ENCODE peak calls at places on chromosomes 3 and 15, in eight cellular contexts. O is heart right ventricle, V is heart left ventricle, T is breast epithelium, R is WERI-Rb-1, H is SJSA1, B is testis, D is cardiac muscle cell. P is an unnamed sample. For H3K36me3, the result is how much of the 10 kb centered on the place peaks cover.

GRCh38 chr3:23743141-23743784 is 62.5 kb upstream of the UBE2E1 start:
- DNase-seq in B (no peak), D (peak), T (no peak), V (no peak), H (no peak), O (no peak), R (no peak), P (no peak)

GRCh38 chr3:129616713-129617112 is 10.2 kb upstream of the PLXND1 start:
- DNase-seq in D (no peak), T (no peak), H (no peak), B (no peak), R (no peak), O (peak), V (peak), P (no peak)

GRCh38 chr15:79185199-79185598 is 94.6 kb upstream of the RASGRF1 start:
- DNase-seq in V (no peak), B (peak), T (no peak), R (peak), D (no peak), O (no peak), H (no peak), P (no peak)

GRCh38 chr3:139020868-139021234 is at the start of gene PRR23B:
- DNase-seq in V (no peak), B (peak), R (no peak), T (no peak), D (no peak), H (peak), O (no peak), P (no peak)

GRCh38 chr3:193732391-193732790 is 139.4 kb downstream of the OPA1 start:
- DNase-seq in D (no peak), O (no peak), B (no peak), H (peak), T (no peak), V (no peak), R (no peak), P (no peak)

GRCh38 chr3:192372627-192373026 is 354.7 kb downstream of the FGF12 start:
- DNase-seq in H (no peak), O (no peak), V (no peak), D (no peak), B (no peak), R (peak), T (no peak), P (no peak)

GRCh38 chr3:140500473-140500872 is 177.4 kb upstream of the TRIM42 start:
- DNase-seq in D (no peak), T (no peak), O (no peak), V (no peak), H (no peak), B (no peak), R (no peak), P (no peak)

GRCh38 chr3:169285057-169285990 is 378.2 kb downstream of the MECOM start:
- DNase-seq in V (no peak), O (no peak), B (no peak), T (no peak), D (peak), H (no peak), R (no peak), P (no peak)

GRCh38 chr3:159339131-159339530 is 537.3 kb downstream of the MFSD1 start:
- DNase-seq in V (no peak), O (no peak), R (no peak), H (no peak), D (no peak), T (no peak), B (no peak), P (no peak)

GRCh38 chr15:50764331-50765201 is 940 bp downstream of the SPPL2A start:
- DNase-seq in O (no peak), H (no peak), B (no peak), R (no peak), V (no peak), T (no peak), D (no peak), P (no peak)

GRCh38 chr3:167936010-167936409 is 159.7 kb downstream of the GOLIM4 start:
- DNase-seq in O (peak), D (no peak), T (no peak), R (no peak), B (no peak), H (no peak), V (peak), P (no peak)

GRCh38 chr15:91132079-91132478 is 32.0 kb downstream of the SV2B start:
- DNase-seq in V (no peak), O (no peak), H (no peak), B (no peak), T (no peak), D (no peak), R (no peak), P (no peak)
- H3K4me3 ChIP-seq in V (no peak), O (no peak), H (peak), B (no peak), T (no peak), D (no peak), R (no peak), P (no peak)

DNA sequence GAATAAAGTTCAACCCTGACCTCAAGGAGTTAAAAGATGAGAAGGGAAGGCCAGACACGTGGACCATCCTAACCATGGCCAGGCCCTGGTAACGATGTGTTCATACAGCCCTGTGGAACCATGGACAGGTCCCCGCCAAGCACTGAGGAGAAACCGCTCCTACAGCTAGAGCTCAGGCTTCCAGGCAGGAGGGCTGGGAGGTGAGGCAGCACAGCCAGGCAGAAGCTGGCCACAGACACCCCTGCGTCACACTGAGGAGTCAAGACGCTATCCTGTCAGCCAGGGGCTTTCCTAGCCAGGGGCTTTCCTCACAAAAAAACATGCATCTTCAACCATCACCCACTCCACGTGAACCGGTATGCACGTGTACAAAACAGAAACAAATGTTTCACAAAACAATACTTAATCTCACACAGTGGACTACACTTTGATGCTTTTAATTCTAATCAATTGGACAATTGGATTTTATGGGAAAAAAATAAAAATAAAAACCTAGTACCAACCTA is 73.2 kb downstream of the TBC1D2B start:
- DNase-seq in R (no peak), D (peak), V (no peak), O (no peak), T (no peak), H (no peak), B (no peak), P (no peak)
- H3K36me3 ChIP-seq in R (under half), D (under half), V (under half), O (under half), T (under half), H (half or more), B (under half), P (half or more)

GRCh38 chr3:114803042-114803695 is 343.9 kb downstream of the ZBTB20 start:
- DNase-seq in R (no peak), T (no peak), V (no peak), D (no peak), O (no peak), H (no peak), B (no peak), P (no peak)
- H3K4me3 ChIP-seq in R (no peak), T (no peak), V (no peak), D (no peak), O (no peak), H (no peak), B (no peak), P (no peak)

DNA sequence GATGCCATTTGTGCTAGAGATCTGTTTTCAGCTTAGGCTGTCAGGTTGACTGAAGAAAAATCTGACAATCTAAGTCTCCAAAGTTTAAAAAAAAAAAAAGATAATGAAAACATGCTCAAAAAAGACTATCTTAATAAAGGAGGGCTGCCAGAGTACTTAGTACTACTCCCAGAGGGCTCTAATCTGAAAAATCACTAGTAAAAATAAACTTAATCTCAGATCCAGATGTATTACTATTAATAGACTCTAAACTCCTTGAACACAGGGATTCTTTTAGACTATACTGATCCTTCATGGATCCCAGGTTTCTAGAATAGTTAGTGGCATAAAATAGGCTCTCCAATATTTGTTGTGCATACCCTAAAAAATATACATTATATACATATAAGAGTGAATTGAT is 34.0 kb downstream of the TOPBP1 start:
- DNase-seq in R (no peak), B (no peak), O (no peak), T (no peak), D (no peak), H (no peak), V (no peak), P (no peak)
- H3K36me3 ChIP-seq in R (half or more), B (under half), O (under half), T (under half), D (half or more), H (half or more), V (under half), P (under half)